ENCODE peak calls at places on chromosomes 13 and 19, in four cellular contexts. X is cardiac fibroblast, H is right lobe of liver, V is mucosa of descending colon. R is an unnamed sample.

GRCh38 chr19:54448037-54448773 is 794 bp upstream of the LENG8 start:
- DNase-seq in X (peak), V (peak), H (peak), R (peak)

GRCh38 chr19:313988-314815 is 23.0 kb upstream of the PLPP2 start:
- DNase-seq in H (no peak), X (no peak), V (peak), R (peak)

GRCh38 chr13:49319555-49320350 is 72.0 kb downstream of the CDADC1 start:
- DNase-seq in H (no peak), X (peak), V (no peak), R (no peak)

GRCh38 chr19:2761309-2761677 is 21.5 kb upstream of the SLC39A3 start:
- DNase-seq in V (no peak), X (no peak), H (no peak), R (no peak)

GRCh38 chr19:8065489-8066261 is 13.1 kb downstream of the CCL25 start:
- DNase-seq in H (no peak), V (no peak), X (no peak), R (no peak)

GRCh38 chr19:45211751-45212381 is 33.3 kb downstream of the BLOC1S3 start:
- DNase-seq in H (peak), X (peak), V (no peak), R (no peak)

GRCh38 chr13:61880576-61881283 is 465.1 kb upstream of the PCDH20 start:
- DNase-seq in V (no peak), X (peak), H (no peak), R (no peak)

GRCh38 chr19:11554160-11554559 is 4.9 kb downstream of the ELOF1 start:
- DNase-seq in V (no peak), H (no peak), X (no peak), R (no peak)

GRCh38 chr13:36549771-36550170 is 117.5 kb downstream of the CCNA1 start:
- DNase-seq in V (no peak), H (no peak), X (no peak), R (no peak)

GRCh38 chr13:75544681-75545333 is 4.8 kb upstream of the UCHL3 start:
- DNase-seq in V (no peak), H (no peak), X (peak), R (no peak)

GRCh38 chr13:23616228-23616627 is 46.0 kb downstream of the TNFRSF19 start:
- DNase-seq in H (no peak), V (no peak), X (no peak), R (no peak)

DNA sequence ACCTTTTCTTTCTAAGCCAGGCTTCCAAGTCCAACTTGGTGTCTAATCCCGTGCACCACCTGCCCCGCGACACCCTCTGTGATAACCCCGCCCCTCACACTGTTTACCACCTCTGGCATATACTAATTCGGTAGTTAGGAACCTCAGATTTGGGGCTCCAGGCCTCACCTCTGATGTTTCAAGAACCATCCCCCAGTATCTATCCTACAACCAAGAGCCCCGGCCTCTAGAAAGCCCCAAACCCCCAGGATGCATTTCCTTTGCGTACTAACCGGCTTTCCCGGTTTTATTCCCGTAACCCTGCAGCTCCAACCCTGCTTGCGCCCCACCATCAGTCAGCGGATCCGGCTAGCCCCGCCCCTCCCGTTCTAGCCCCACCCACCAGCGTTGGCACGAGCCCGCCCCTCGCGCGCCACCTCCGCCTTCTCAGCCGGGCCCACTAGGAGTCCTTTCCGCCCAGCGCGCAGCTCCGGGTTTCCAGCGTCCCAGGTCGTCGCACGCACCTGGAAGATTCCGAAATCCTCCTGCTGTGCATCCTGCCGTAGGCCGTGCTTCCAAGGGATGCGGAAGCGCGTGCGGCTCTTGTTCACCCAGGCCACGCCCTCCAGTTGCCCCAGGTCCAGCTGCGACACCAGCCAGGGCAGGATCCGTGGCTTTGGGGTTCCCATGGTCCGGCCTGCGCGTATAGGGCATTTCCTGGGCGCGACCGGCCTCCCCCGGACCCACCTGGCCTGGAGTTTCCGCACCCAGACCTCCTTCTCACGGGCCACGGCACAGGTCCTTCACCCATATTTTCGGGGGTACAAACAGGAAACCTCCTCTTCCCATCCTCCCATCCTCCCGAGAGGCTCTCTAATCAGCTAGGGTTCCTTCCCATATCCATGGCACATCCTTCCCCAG is 1.2 kb downstream of the IRF3 start:
- DNase-seq in H (peak), X (peak), V (peak), R (no peak)
- TF ChIP-seq CTCF in H (no peak), X (no peak), V (no peak), R (peak)

GRCh38 chr13:26255717-26256277 is 1.9 kb downstream of the CDK8 start:
- DNase-seq in H (no peak), V (no peak), X (peak), R (no peak)
- TF ChIP-seq CTCF in H (peak), V (no peak), X (peak), R (peak)

GRCh38 chr19:47769534-47769933 is 9.0 kb upstream of the SELENOW start:
- DNase-seq in V (no peak), X (no peak), H (no peak), R (no peak)

GRCh38 chr19:47766359-47766620 is 12.2 kb upstream of the SELENOW start:
- DNase-seq in V (no peak), H (no peak), X (no peak), R (no peak)

GRCh38 chr19:47766670-47767069 is 11.8 kb upstream of the SELENOW start:
- DNase-seq in V (no peak), H (no peak), X (no peak), R (no peak)

GRCh38 chr19:47767349-47767748 is 11.2 kb upstream of the SELENOW start:
- DNase-seq in V (no peak), H (no peak), X (no peak), R (no peak)

GRCh38 chr19:47768604-47769003 is 9.9 kb upstream of the SELENOW start:
- DNase-seq in X (no peak), H (no peak), V (no peak), R (no peak)
- TF ChIP-seq CTCF in X (no peak), H (no peak), V (no peak), R (no peak)

DNA sequence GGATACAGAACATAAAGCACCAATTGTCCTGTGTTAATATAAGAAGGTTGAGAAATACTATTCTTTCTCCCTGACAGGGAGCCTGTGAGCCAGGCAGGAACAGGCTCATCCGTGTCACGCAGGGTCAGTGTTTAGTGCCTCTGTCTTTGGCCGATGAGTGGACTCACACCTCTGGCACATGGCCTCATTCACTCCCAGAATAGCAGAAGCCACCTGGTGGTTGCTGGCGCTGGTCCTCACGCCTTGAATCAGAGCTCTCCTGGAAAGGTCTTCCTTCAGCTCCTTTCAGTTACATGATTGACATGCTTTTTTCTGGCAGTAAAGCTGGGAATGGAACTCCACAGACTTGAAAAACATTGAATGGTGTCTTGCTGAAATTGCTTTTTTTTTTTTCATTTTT is 28.1 kb upstream of the SIAH3 start:
- DNase-seq in H (peak), X (no peak), V (no peak), R (no peak)
- TF ChIP-seq CTCF in H (peak), X (peak), V (no peak), R (peak)